ENCODE peak calls at places on chromosomes 6 and 20, in four cellular contexts. I, V, E and O are unnamed samples.

GRCh38 chr20:41782730-41783406 is 164.7 kb upstream of the CHD6 start:
- DNase-seq in I (no peak), V (no peak), E (no peak), O (no peak)

GRCh38 chr6:120405947-120406346 is 928.3 kb downstream of the TBC1D32 start:
- DNase-seq in I (no peak), V (no peak), E (no peak), O (no peak)

GRCh38 chr6:148430897-148431296 is 88.3 kb downstream of the SASH1 start:
- DNase-seq in I (no peak), V (no peak), E (no peak), O (no peak)

GRCh38 chr6:14975124-14975815 is 270.6 kb upstream of the JARID2 start:
- DNase-seq in I (no peak), V (no peak), E (no peak), O (no peak)

GRCh38 chr6:11043961-11044711 is at the start of gene ELOVL2:
- DNase-seq in I (peak), V (no peak), E (peak), O (no peak)

GRCh38 chr6:37359034-37359433 is 5.3 kb downstream of the RNF8 start:
- DNase-seq in I (no peak), V (no peak), E (no peak), O (no peak)

GRCh38 chr20:50313827-50314226 is 123.2 kb downstream of the CEBPB start:
- DNase-seq in I (peak), V (no peak), E (no peak), O (peak)

GRCh38 chr6:32406857-32407256 is at the start of gene BTNL2:
- DNase-seq in I (no peak), V (no peak), E (no peak), O (no peak)

GRCh38 chr6:17907467-17908229 is 79.8 kb downstream of the KIF13A start:
- DNase-seq in I (peak), V (peak), E (peak), O (peak)

GRCh38 chr20:47251154-47252020 is 105.1 kb downstream of the ZMYND8 start:
- DNase-seq in I (no peak), V (no peak), E (no peak), O (no peak)

GRCh38 chr6:51342393-51342792 is 523.7 kb downstream of the TFAP2B start:
- DNase-seq in I (no peak), V (no peak), E (no peak), O (no peak)

GRCh38 chr6:3414704-3415453 is 42.0 kb downstream of the SLC22A23 start:
- DNase-seq in I (no peak), V (no peak), E (peak), O (no peak)

GRCh38 chr20:43934833-43935232 is 20.2 kb downstream of the TOX2 start:
- DNase-seq in I (no peak), V (no peak), E (no peak), O (no peak)

GRCh38 chr20:44017905-44018683 is 103.4 kb downstream of the TOX2 start:
- DNase-seq in I (peak), V (peak), E (no peak), O (no peak)

GRCh38 chr20:21105429-21106170 is 558 bp downstream of the LINC00237 start:
- DNase-seq in I (no peak), V (no peak), E (no peak), O (no peak)
- H3K4me3 ChIP-seq in I (no peak), V (no peak), E (no peak), O (no peak)

DNA sequence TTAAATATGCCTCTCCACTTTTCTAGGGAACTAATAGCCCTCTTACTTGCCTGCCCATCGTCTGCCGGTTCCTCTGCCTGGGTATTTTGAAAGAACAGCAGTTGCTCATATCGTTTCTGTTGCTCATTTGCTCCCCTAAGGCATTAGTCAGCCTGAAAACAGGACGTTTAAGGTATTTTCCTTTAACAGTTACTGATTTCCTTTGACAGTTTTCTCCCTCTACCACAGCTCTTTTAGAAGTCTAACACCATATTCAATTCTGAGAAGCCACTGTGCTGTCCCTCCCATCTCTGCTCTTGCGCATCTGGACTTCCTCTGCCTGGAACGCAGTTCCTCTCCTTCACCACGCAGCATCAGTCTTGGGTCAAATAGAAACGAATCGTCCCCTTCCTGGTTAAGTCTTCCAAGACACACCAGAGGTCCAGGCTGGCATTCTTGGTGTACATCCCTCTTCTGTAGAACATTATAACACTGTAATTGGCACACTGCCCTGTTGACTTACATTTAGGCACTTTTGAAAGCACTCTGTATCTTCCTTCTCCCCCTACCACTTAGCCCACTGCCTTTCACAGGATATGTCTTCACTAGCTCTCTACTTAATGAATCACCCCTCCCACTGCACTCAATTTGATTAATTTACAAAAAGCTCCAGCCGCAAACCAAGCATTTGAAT is 141.0 kb upstream of the CARMIL1 start:
- DNase-seq in I (peak), V (peak), E (no peak), O (peak)
- H3K27ac ChIP-seq in I (peak), V (peak), E (no peak), O (peak)

GRCh38 chr6:170555305-170555704 is 1.1 kb downstream of the TBP start:
- DNase-seq in I (no peak), V (no peak), E (no peak), O (no peak)
- H3K4me3 ChIP-seq in I (peak), V (peak), E (peak), O (peak)

GRCh38 chr6:34032856-34033255 is 113.0 kb downstream of the GRM4 start:
- DNase-seq in I (no peak), V (no peak), E (no peak), O (no peak)

GRCh38 chr6:34030831-34031566 is 114.9 kb downstream of the GRM4 start:
- DNase-seq in I (no peak), V (no peak), E (no peak), O (no peak)

GRCh38 chr6:34028691-34029360 is 117.1 kb downstream of the GRM4 start:
- DNase-seq in I (no peak), V (no peak), E (no peak), O (no peak)

GRCh38 chr6:34029489-34030280 is 116.2 kb downstream of the GRM4 start:
- DNase-seq in I (no peak), V (no peak), E (no peak), O (no peak)

DNA sequence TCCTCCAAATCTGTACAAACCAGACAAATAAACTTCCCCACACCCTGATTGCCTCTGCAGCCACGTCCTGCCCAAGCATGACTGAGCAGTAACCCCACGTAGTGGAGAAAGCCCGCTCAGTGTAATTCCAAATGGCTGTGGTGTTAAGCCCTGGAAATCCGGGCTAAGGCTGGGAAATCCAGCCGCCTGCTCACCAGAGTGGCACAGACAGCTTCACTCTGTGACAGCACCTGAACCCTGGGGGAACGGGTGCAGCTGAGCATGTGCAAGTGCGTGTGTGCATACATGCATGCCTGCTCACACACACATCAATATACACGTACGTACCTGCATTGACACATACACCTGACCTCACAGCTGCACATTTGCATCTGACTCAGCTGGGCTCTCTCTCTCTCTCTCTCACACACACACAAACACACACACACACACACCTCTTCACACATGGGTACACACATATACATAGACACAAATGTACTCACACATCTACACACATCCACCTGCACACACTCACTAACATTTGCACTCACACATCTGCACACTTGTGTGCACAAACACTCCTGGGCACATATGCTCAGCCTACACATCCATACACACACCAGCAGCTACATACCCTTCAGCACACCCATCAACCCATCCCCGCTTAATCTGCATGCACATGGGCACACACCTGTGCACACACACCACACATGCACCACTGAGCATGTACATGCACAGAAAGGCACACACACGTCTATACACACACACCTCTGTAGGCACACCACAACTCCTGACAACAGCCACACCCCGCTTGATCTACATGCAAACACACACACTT is 114.1 kb downstream of the GRM4 start:
- DNase-seq in I (no peak), V (no peak), E (no peak), O (no peak)
- H3K27ac ChIP-seq in I (no peak), V (no peak), E (no peak), O (no peak)

DNA sequence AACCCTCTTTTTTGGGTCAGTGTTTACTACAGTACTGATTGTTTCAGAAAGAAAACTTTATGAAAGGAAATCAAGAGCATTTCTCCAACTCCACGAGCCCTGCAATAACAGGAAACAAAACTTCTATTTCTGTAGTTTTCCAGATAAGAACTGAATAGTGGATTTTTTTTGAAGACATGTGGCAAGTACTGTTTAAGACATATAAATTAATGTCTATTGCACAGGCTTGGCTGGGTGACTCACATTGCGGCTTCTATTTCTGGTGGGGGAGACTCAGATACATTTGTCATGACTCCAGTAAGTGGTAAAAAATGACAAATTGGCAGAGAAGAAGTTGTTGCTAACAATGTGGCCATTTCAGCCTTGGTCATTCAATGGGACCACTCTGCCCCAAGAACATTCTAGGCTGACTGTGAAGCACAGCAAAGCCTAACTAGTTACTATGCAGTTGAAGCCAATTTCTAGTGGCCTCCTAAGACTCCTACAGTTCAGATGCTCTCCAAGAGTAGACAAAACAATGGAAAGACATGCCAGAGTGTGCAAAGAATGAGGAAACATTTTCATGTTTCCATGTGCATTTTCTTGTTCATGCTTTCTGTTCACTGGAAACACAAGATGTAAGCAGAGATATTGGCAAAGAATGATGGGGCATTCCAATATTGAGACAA is 200.9 kb downstream of the EDN1 start:
- DNase-seq in I (no peak), V (no peak), E (no peak), O (no peak)
- H3K4me3 ChIP-seq in I (no peak), V (no peak), E (no peak), O (no peak)

DNA sequence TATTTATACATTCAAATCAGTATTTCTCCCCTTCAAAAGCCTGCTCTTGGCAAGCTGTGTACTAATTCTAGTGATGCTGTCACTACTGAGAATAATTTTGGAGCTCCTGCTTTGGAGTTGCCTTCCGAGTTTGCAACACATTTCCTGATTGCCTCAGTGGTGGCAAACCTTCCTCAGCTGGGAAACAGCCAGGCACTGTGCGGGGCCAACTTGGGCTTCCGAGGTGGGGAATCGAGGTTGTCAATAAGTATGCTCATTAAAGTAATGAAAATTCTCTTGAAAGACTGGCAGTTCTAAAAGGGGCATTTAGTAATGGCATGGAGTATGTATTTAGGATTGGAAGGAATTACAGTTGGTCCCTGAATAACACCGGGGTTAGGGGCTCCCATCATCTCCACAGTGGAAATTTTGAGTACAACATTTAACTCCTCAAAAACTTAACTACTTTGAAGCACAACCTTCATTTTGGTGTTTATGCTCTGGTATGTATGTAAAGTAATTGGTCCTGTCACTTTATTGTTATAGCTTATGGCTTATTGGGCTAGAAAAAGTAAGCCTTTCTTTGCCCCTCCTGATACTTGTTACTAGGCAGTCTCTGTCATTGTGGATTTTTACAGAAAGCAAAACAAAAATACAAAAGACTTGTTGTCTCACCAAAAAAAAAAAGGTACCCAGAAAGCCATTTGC is 2.7 kb downstream of the PAQR8 start:
- DNase-seq in I (no peak), V (no peak), E (no peak), O (no peak)
- H3K27ac ChIP-seq in I (no peak), V (no peak), E (no peak), O (no peak)

GRCh38 chr6:27553123-27553904 is 80.4 kb upstream of the ZNF184 start:
- DNase-seq in I (no peak), V (no peak), E (peak), O (no peak)
- H3K4me3 ChIP-seq in I (no peak), V (no peak), E (peak), O (no peak)

GRCh38 chr6:25227854-25228253 is 51.3 kb upstream of the CARMIL1 start:
- DNase-seq in I (no peak), V (no peak), E (no peak), O (no peak)

GRCh38 chr6:25232478-25232877 is 46.7 kb upstream of the CARMIL1 start:
- DNase-seq in I (no peak), V (no peak), E (no peak), O (no peak)

GRCh38 chr6:25224237-25224636 is 54.9 kb upstream of the CARMIL1 start:
- DNase-seq in I (no peak), V (no peak), E (no peak), O (no peak)

GRCh38 chr6:25233226-25233625 is 45.9 kb upstream of the CARMIL1 start:
- DNase-seq in I (no peak), V (no peak), E (no peak), O (no peak)

GRCh38 chr6:25229671-25230321 is 49.4 kb upstream of the CARMIL1 start:
- DNase-seq in I (no peak), V (no peak), E (no peak), O (no peak)
- H3K27ac ChIP-seq in I (no peak), V (no peak), E (no peak), O (no peak)

GRCh38 chr6:112081569-112081968 is 5.7 kb downstream of the TUBE1 start:
- DNase-seq in I (no peak), V (no peak), E (no peak), O (no peak)
- H3K4me3 ChIP-seq in I (no peak), V (no peak), E (no peak), O (no peak)

GRCh38 chr6:35483062-35483461 is 13.8 kb downstream of the TEAD3 start:
- DNase-seq in I (no peak), V (no peak), E (no peak), O (no peak)
- H3K27ac ChIP-seq in I (no peak), V (no peak), E (no peak), O (no peak)